ENCODE peak calls at places on chromosome 2, in four cellular contexts. Q is mesendoderm, A is OCI-LY7, M is body of pancreas. F is an unnamed sample.

GRCh38 chr2:166573393-166573792 is 79.3 kb upstream of the SCN7A start:
- DNase-seq in A (no peak), M (no peak), Q (peak; percentile 91), F (no peak)

GRCh38 chr2:73176205-73176880 is 26.0 kb upstream of the NOTO start:
- DNase-seq in M (peak; percentile 30), A (no peak), Q (peak; percentile 37), F (no peak)

GRCh38 chr2:393711-394696 is 106.1 kb upstream of the ALKAL2 start:
- DNase-seq in A (no peak), Q (peak; percentile 98), M (no peak), F (no peak)

GRCh38 chr2:38509322-38509946 is 93.3 kb downstream of the HNRNPLL start:
- DNase-seq in Q (no peak), A (no peak), M (no peak), F (no peak)

GRCh38 chr2:226207671-226208070 is 591.9 kb downstream of the IRS1 start:
- DNase-seq in M (no peak), A (no peak), Q (no peak), F (no peak)

GRCh38 chr2:164657129-164657528 is 35.8 kb upstream of the GRB14 start:
- DNase-seq in M (no peak), Q (no peak), A (no peak), F (no peak)

GRCh38 chr2:126732682-126733245 is 76.8 kb downstream of the GYPC start:
- DNase-seq in M (no peak), Q (no peak), A (peak; percentile 6), F (peak; percentile 25)

GRCh38 chr2:187360286-187360685 is 87.8 kb downstream of the CALCRL start:
- DNase-seq in Q (no peak), M (no peak), A (no peak), F (no peak)

GRCh38 chr2:67453365-67453764 is 56.2 kb downstream of the ETAA1 start:
- DNase-seq in Q (no peak), A (no peak), M (no peak), F (no peak)

GRCh38 chr2:191259001-191259400 is 13.8 kb downstream of the MYO1B start:
- DNase-seq in Q (no peak), M (no peak), A (no peak), F (no peak)
- H3K4me1 ChIP-seq in Q (peaks cover 5% of the 10 kb centered on the region), M (peaks cover 66% of the 10 kb centered on the region), A (no peaks in the 10 kb centered on the region), F (peaks cover 14% of the 10 kb centered on the region)

GRCh38 chr2:181788883-181789555 is 102.5 kb upstream of the ITPRID2 start:
- DNase-seq in A (no peak), M (no peak), Q (no peak), F (no peak)

GRCh38 chr2:181786371-181787228 is 104.9 kb upstream of the ITPRID2 start:
- DNase-seq in A (no peak), Q (no peak), M (no peak), F (no peak)

GRCh38 chr2:181785677-181786344 is 105.5 kb upstream of the NEUROD1 start:
- DNase-seq in M (no peak), Q (peak; percentile 40), A (no peak), F (no peak)

GRCh38 chr2:181789827-181790448 is 101.6 kb upstream of the ITPRID2 start:
- DNase-seq in M (no peak), A (no peak), Q (no peak), F (no peak)

GRCh38 chr2:181787310-181788048 is 104.1 kb upstream of the ITPRID2 start:
- DNase-seq in M (no peak), Q (no peak), A (no peak), F (no peak)
- H3K4me1 ChIP-seq in M (peaks cover 39% of the 10 kb centered on the region), Q (peaks cover 7% of the 10 kb centered on the region), A (no peaks in the 10 kb centered on the region), F (no peaks in the 10 kb centered on the region)

GRCh38 chr2:172249986-172250385 is 147.3 kb upstream of the DLX2 start:
- DNase-seq in A (no peak), M (no peak), Q (no peak), F (no peak)

GRCh38 chr2:172248381-172249173 is 145.9 kb upstream of the DLX2 start:
- DNase-seq in Q (peak; percentile 96), M (no peak), A (no peak), F (no peak)

GRCh38 chr2:172250801-172251200 is 148.1 kb upstream of the DLX2 start:
- DNase-seq in M (no peak), A (no peak), Q (no peak), F (no peak)

GRCh38 chr2:172251231-172251630 is 148.5 kb upstream of the DLX2 start:
- DNase-seq in M (no peak), A (no peak), Q (no peak), F (no peak)

DNA sequence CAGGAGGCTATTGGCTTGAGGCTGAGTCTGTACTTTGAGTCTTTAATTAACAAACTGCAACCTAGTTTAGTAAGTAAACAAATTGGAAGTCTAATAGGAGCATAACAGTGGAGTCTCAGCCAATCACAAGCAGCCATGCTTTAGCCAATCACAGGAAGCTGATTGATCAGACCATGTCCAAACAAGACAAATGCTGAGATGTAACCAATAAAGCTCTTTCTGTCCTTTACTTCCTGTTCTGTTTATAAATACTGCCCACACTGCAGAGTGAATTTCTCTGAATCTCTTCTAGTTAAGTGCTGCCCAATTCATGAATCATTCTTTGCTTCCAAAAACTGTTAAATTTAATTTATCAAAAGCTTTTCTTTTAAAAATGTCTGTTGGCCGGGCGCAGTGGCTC is 146.6 kb upstream of the DLX2 start:
- DNase-seq in Q (no peak), M (no peak), A (no peak), F (no peak)
- H3K4me1 ChIP-seq in Q (peaks cover 4% of the 10 kb centered on the region), M (peaks cover 7% of the 10 kb centered on the region), A (no peaks in the 10 kb centered on the region), F (peaks cover 3% of the 10 kb centered on the region)

GRCh38 chr2:96914332-96914731 is 44.5 kb upstream of the SEMA4C start:
- DNase-seq in Q (no peak), A (no peak), M (no peak), F (no peak)

GRCh38 chr2:96916156-96917007 is 46.5 kb upstream of the SEMA4C start:
- DNase-seq in M (no peak), Q (no peak), A (no peak), F (no peak)

GRCh38 chr2:96918754-96919550 is 49.1 kb upstream of the SEMA4C start:
- DNase-seq in M (no peak), A (no peak), Q (no peak), F (no peak)

GRCh38 chr2:96918092-96918753 is 48.3 kb upstream of the SEMA4C start:
- DNase-seq in M (no peak), A (no peak), Q (no peak), F (no peak)

DNA sequence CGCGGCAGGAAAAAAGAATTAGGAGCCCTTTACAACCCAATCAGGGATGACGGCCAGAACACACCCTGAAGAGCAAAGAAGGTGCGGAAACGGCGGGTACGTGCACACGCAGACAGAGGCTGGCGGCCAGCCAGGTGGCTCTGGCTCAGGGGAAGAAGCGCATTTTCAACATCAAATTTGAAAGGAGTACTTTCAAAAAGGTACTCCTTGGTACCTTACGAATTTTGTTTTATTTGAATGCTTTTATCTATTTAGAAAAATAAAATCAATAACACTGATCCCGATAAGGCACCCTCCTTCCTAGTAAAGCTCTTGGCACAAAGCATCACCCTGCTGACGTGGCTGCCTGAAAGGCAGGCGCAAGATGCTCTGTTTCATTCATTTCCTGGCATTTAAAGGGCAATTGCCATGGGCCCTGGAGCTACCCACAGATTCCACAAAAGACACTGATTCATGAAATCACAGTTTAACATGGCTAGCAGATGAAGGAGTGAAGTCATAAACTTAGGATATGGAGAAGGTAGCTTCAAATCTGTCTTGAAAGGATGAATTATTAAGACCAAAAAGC is 47.2 kb upstream of the SEMA4C start:
- DNase-seq in M (no peak), Q (no peak), A (no peak), F (no peak)
- H3K4me1 ChIP-seq in M (no peaks in the 10 kb centered on the region), Q (no peaks in the 10 kb centered on the region), A (no peaks in the 10 kb centered on the region), F (peaks cover 17% of the 10 kb centered on the region)

GRCh38 chr2:134110532-134110931 is 143.3 kb upstream of the MGAT5 start:
- DNase-seq in A (no peak), M (no peak), Q (no peak), F (no peak)
- H3K4me1 ChIP-seq in A (no peaks in the 10 kb centered on the region), M (no peaks in the 10 kb centered on the region), Q (no peaks in the 10 kb centered on the region), F (no peaks in the 10 kb centered on the region)

GRCh38 chr2:150169230-150169629 is 318.2 kb downstream of the RND3 start:
- DNase-seq in Q (no peak), A (no peak), M (peak; percentile 65), F (no peak)

GRCh38 chr2:150168596-150168995 is 318.9 kb downstream of the RND3 start:
- DNase-seq in Q (no peak), M (no peak), A (no peak), F (no peak)

GRCh38 chr2:150174396-150174795 is 313.1 kb downstream of the RND3 start:
- DNase-seq in Q (no peak), M (no peak), A (no peak), F (no peak)

GRCh38 chr2:150167711-150168110 is 319.8 kb downstream of the RND3 start:
- DNase-seq in Q (no peak), A (no peak), M (no peak), F (no peak)

GRCh38 chr2:150171065-150171548 is 316.4 kb downstream of the RND3 start:
- DNase-seq in A (no peak), M (no peak), Q (no peak), F (no peak)
- H3K4me1 ChIP-seq in A (no peaks in the 10 kb centered on the region), M (peaks cover 37% of the 10 kb centered on the region), Q (no peaks in the 10 kb centered on the region), F (peaks cover 3% of the 10 kb centered on the region)

GRCh38 chr2:233976087-233976486 is 58.9 kb downstream of the TRPM8 start:
- DNase-seq in M (no peak), A (no peak), Q (no peak), F (no peak)
- H3K4me1 ChIP-seq in M (peaks cover 27% of the 10 kb centered on the region), A (no peaks in the 10 kb centered on the region), Q (peaks cover 1% of the 10 kb centered on the region), F (no peaks in the 10 kb centered on the region)

F was measured in lung.